ENCODE peak calls at places on chromosome 2, in eight cellular contexts. One of them, this sample, is unnamed.

GRCh38 chr2:204507636-204508035 is 37.6 kb upstream of the PARD3B start:
- DNase-seq in activated naive CD4-positive, alpha-beta T cell: no peak
- DNase-seq in GM18507: no peak
- DNase-seq in neural crest cell: no peak
- DNase-seq in keratinocyte: no peak
- DNase-seq in naive thymus-derived CD8-positive, alpha-beta T cell: no peak
- DNase-seq in NCI-H69: no peak
- DNase-seq in mammary epithelial cell: no peak
- DNase-seq in this sample: no peak

GRCh38 chr2:238848566-238848940 is 668 bp downstream of the TWIST2 start:
- DNase-seq in NCI-H69: no peak
- DNase-seq in neural crest cell: no peak
- DNase-seq in GM18507: no peak
- DNase-seq in activated naive CD4-positive, alpha-beta T cell: no peak
- DNase-seq in naive thymus-derived CD8-positive, alpha-beta T cell: no peak
- DNase-seq in keratinocyte: no peak
- DNase-seq in mammary epithelial cell: no peak
- DNase-seq in this sample: no peak

GRCh38 chr2:8479298-8479697 is 202.6 kb upstream of the ID2 start:
- DNase-seq in NCI-H69: no peak
- DNase-seq in GM18507: no peak
- DNase-seq in keratinocyte: no peak
- DNase-seq in naive thymus-derived CD8-positive, alpha-beta T cell: no peak
- DNase-seq in activated naive CD4-positive, alpha-beta T cell: no peak
- DNase-seq in mammary epithelial cell: no peak
- DNase-seq in neural crest cell: no peak
- DNase-seq in this sample: no peak

GRCh38 chr2:152336854-152337510 is 2.0 kb downstream of the FMNL2 start:
- DNase-seq in neural crest cell: peak; percentile 3
- DNase-seq in keratinocyte: no peak
- DNase-seq in mammary epithelial cell: peak; percentile 49
- DNase-seq in activated naive CD4-positive, alpha-beta T cell: no peak
- DNase-seq in NCI-H69: peak; percentile 9
- DNase-seq in GM18507: no peak
- DNase-seq in naive thymus-derived CD8-positive, alpha-beta T cell: no peak
- DNase-seq in this sample: peak; percentile 3

GRCh38 chr2:97699765-97700444 is 13.5 kb upstream of the ZAP70 start:
- DNase-seq in NCI-H69: peak; percentile 68
- DNase-seq in mammary epithelial cell: peak; percentile 58
- DNase-seq in GM18507: no peak
- DNase-seq in naive thymus-derived CD8-positive, alpha-beta T cell: peak; percentile 69
- DNase-seq in keratinocyte: no peak
- DNase-seq in neural crest cell: peak; percentile 73
- DNase-seq in activated naive CD4-positive, alpha-beta T cell: peak; percentile 14
- DNase-seq in this sample: peak; percentile 87

GRCh38 chr2:234164499-234165409 is 114.3 kb downstream of the SPP2 start:
- DNase-seq in neural crest cell: no peak
- DNase-seq in GM18507: peak; percentile 15
- DNase-seq in activated naive CD4-positive, alpha-beta T cell: no peak
- DNase-seq in mammary epithelial cell: no peak
- DNase-seq in naive thymus-derived CD8-positive, alpha-beta T cell: peak; percentile 52
- DNase-seq in keratinocyte: no peak
- DNase-seq in NCI-H69: no peak
- DNase-seq in this sample: no peak

GRCh38 chr2:112646791-112647720 is 1.3 kb downstream of the SLC20A1 start:
- DNase-seq in NCI-H69: peak; percentile 55
- DNase-seq in neural crest cell: peak; percentile 14
- DNase-seq in naive thymus-derived CD8-positive, alpha-beta T cell: no peak
- DNase-seq in mammary epithelial cell: no peak
- DNase-seq in GM18507: no peak
- DNase-seq in activated naive CD4-positive, alpha-beta T cell: no peak
- DNase-seq in keratinocyte: no peak
- DNase-seq in this sample: peak; percentile 66

GRCh38 chr2:65075605-65076344 is 19.6 kb downstream of the CEP68 start:
- DNase-seq in activated naive CD4-positive, alpha-beta T cell: no peak
- DNase-seq in neural crest cell: no peak
- DNase-seq in GM18507: no peak
- DNase-seq in NCI-H69: peak; percentile 14
- DNase-seq in keratinocyte: no peak
- DNase-seq in mammary epithelial cell: no peak
- DNase-seq in naive thymus-derived CD8-positive, alpha-beta T cell: no peak
- DNase-seq in this sample: peak; percentile 20

This sample was measured in DMS53.